ENCODE peak calls at places on chromosomes 2 and 18, in four cellular contexts. R is hypothalamus, W is ELR, X is NT2/D1. U is an unnamed sample.

GRCh38 chr2:38128653-38129052 is 52.7 kb upstream of the CYP1B1 start:
- DNase-seq in R (no peak), W (no peak), X (no peak), U (peak)

GRCh38 chr18:58208207-58208944 is 164.3 kb downstream of the NEDD4L start:
- DNase-seq in R (no peak), W (peak), X (no peak), U (no peak)

GRCh38 chr18:76824754-76825153 is 2.4 kb downstream of the ZNF236 start:
- DNase-seq in R (no peak), W (no peak), X (no peak), U (no peak)

GRCh38 chr2:240465268-240465764 is 29.9 kb downstream of the GPC1 start:
- DNase-seq in R (no peak), W (no peak), X (no peak), U (no peak)

GRCh38 chr18:32759768-32760167 is 13.1 kb downstream of the KLHL14 start:
- DNase-seq in R (no peak), W (no peak), X (no peak), U (no peak)

GRCh38 chr18:58505181-58505580 is 123.7 kb downstream of the ALPK2 start:
- DNase-seq in R (no peak), W (no peak), X (no peak), U (no peak)

GRCh38 chr2:144460981-144461766 is 58.7 kb downstream of the ZEB2 start:
- DNase-seq in R (peak), W (no peak), X (no peak), U (peak)

GRCh38 chr2:226132632-226133215 is 666.9 kb downstream of the IRS1 start:
- DNase-seq in R (no peak), W (no peak), X (no peak), U (no peak)

GRCh38 chr2:23697256-23697655 is 229.7 kb downstream of the ATAD2B start:
- DNase-seq in R (no peak), W (no peak), X (no peak), U (no peak)

GRCh38 chr2:71783215-71783614 is 329.9 kb downstream of the DYSF start:
- DNase-seq in R (no peak), W (peak), X (no peak), U (no peak)

GRCh38 chr18:50816767-50817166 is 3.0 kb downstream of the MRO start:
- DNase-seq in R (no peak), W (no peak), X (no peak), U (no peak)

GRCh38 chr18:62388855-62389760 is 64.0 kb downstream of the TNFRSF11A start:
- DNase-seq in R (no peak), W (no peak), X (no peak), U (no peak)

GRCh38 chr2:212863185-212863588 is 288.2 kb downstream of the IKZF2 start:
- DNase-seq in R (no peak), W (peak), X (peak), U (no peak)

GRCh38 chr2:27717070-27717453 is 53.4 kb downstream of the SLC4A1AP start:
- DNase-seq in R (no peak), W (peak), X (no peak), U (no peak)

GRCh38 chr2:96157649-96158553 is 12.7 kb upstream of the DUSP2 start:
- DNase-seq in R (no peak), W (no peak), X (no peak), U (no peak)

GRCh38 chr2:102313025-102313424 is 1.7 kb downstream of the IL1RL1 start:
- DNase-seq in R (no peak), W (peak), X (no peak), U (no peak)

GRCh38 chr2:37421686-37422085 is 77.3 kb downstream of the QPCT start:
- DNase-seq in R (no peak), W (no peak), X (no peak), U (no peak)

GRCh38 chr2:42693013-42693575 is 70.8 kb downstream of the OXER1 start:
- DNase-seq in R (no peak), W (peak), X (no peak), U (no peak)

GRCh38 chr2:185338104-185338503 is 400.5 kb upstream of the FSIP2 start:
- DNase-seq in R (no peak), W (no peak), X (no peak), U (no peak)

GRCh38 chr2:11239718-11240462 is 84.6 kb downstream of the SLC66A3 start:
- DNase-seq in R (no peak), W (peak), X (no peak), U (no peak)

GRCh38 chr18:43620936-43621335 is 343.6 kb upstream of the SYT4 start:
- DNase-seq in R (no peak), W (peak), X (peak), U (no peak)

GRCh38 chr2:148720501-148720998 is 76.0 kb downstream of the EPC2 start:
- DNase-seq in R (no peak), W (no peak), X (no peak), U (no peak)

GRCh38 chr2:109330056-109330455 is 201.1 kb downstream of the SH3RF3 start:
- DNase-seq in R (no peak), W (peak), X (no peak), U (no peak)

GRCh38 chr2:142112648-142113278 is 18.1 kb downstream of the LRP1B start:
- DNase-seq in R (no peak), W (peak), X (no peak), U (no peak)

GRCh38 chr2:43879261-43879660 is 40.5 kb downstream of the ABCG8 start:
- DNase-seq in R (no peak), W (peak), X (no peak), U (no peak)

GRCh38 chr2:68741238-68741637 is 6.6 kb downstream of the ARHGAP25 start:
- DNase-seq in R (no peak), W (peak), X (no peak), U (no peak)

GRCh38 chr2:171923206-171923605 is 945 bp downstream of the HAT1 start:
- DNase-seq in R (no peak), W (peak), X (no peak), U (no peak)

GRCh38 chr18:59562751-59563150 is 134.5 kb downstream of the CCBE1 start:
- DNase-seq in R (no peak), W (no peak), X (no peak), U (no peak)

GRCh38 chr2:127320067-127320466 is 26.1 kb upstream of the ERCC3 start:
- DNase-seq in R (no peak), W (no peak), X (no peak), U (no peak)

GRCh38 chr2:176455865-176456291 is 186.6 kb downstream of the MTX2 start:
- DNase-seq in R (peak), W (peak), X (no peak), U (no peak)

GRCh38 chr2:86396304-86396785 is 44.8 kb upstream of the KDM3A start:
- DNase-seq in R (peak), W (peak), X (peak), U (no peak)

GRCh38 chr2:58215429-58215828 is 25.7 kb downstream of the FANCL start:
- DNase-seq in R (no peak), W (no peak), X (no peak), U (no peak)

GRCh38 chr2:239035361-239035814 is 187.5 kb downstream of the TWIST2 start:
- DNase-seq in R (peak), W (peak), X (no peak), U (peak)